ENCODE peak calls at places on chromosomes 7 and 10, in six cellular contexts. P, R, G, L, M and D are unnamed samples.

GRCh38 chr10:34866848-34867247 is 51.8 kb upstream of the PARD3 start:
- DNase-seq in P (no peak), R (no peak), G (no peak), L (no peak), M (no peak), D (no peak)

GRCh38 chr7:35792472-35793224 is 8.2 kb upstream of the SEPTIN7 start:
- DNase-seq in P (no peak), R (no peak), G (peak; percentile 6), L (no peak), M (no peak), D (no peak)

GRCh38 chr7:46930336-46930735 is 651.6 kb downstream of the TNS3 start:
- DNase-seq in P (no peak), R (peak; percentile 54), G (peak; percentile 97), L (no peak), M (no peak), D (no peak)

GRCh38 chr7:101200862-101201599 is at the start of gene MOGAT3:
- DNase-seq in P (no peak), R (no peak), G (no peak), L (no peak), M (peak; percentile 78), D (peak; percentile 98)

GRCh38 chr7:149780636-149781419 is 7.4 kb upstream of the ZNF467 start:
- DNase-seq in P (no peak), R (no peak), G (no peak), L (no peak), M (no peak), D (no peak)

GRCh38 chr10:101720606-101721230 is 25.7 kb upstream of the FBXW4 start:
- DNase-seq in P (no peak), R (no peak), G (no peak), L (no peak), M (no peak), D (no peak)

GRCh38 chr7:94012748-94013147 is 8.6 kb upstream of the BET1 start:
- DNase-seq in P (no peak), R (no peak), G (no peak), L (no peak), M (no peak), D (no peak)

GRCh38 chr7:128080169-128080568 is 48.9 kb upstream of the LRRC4 start:
- DNase-seq in P (no peak), R (no peak), G (no peak), L (no peak), M (no peak), D (no peak)

GRCh38 chr7:25967278-25968204 is 184.5 kb upstream of the NFE2L3 start:
- DNase-seq in P (no peak), R (no peak), G (no peak), L (peak; percentile 64), M (no peak), D (no peak)

GRCh38 chr7:55190511-55191160 is 171.8 kb downstream of the EGFR start:
- DNase-seq in P (no peak), R (no peak), G (no peak), L (no peak), M (no peak), D (no peak)

GRCh38 chr10:101227765-101228681 is 1.2 kb downstream of the LBX1 start:
- DNase-seq in P (no peak), R (peak; percentile 50), G (no peak), L (no peak), M (no peak), D (no peak)

GRCh38 chr7:139959718-139960117 is 103.0 kb downstream of the PARP12 start:
- DNase-seq in P (no peak), R (no peak), G (no peak), L (no peak), M (no peak), D (no peak)

GRCh38 chr10:58967551-58968418 is 208.7 kb upstream of the PHYHIPL start:
- DNase-seq in P (peak; percentile 23), R (peak; percentile 36), G (no peak), L (no peak), M (no peak), D (peak; percentile 93)

GRCh38 chr7:157474685-157475084 is 137.9 kb downstream of the DNAJB6 start:
- DNase-seq in P (peak; percentile 81), R (peak; percentile 41), G (no peak), L (no peak), M (peak; percentile 85), D (peak; percentile 20)

GRCh38 chr10:80664071-80664680 is 126.5 kb downstream of the SH2D4B start:
- DNase-seq in P (peak; percentile 73), R (peak; percentile 68), G (peak; percentile 33), L (no peak), M (peak; percentile 66), D (peak; percentile 56)

GRCh38 chr7:131959106-131959812 is 402.8 kb upstream of the PODXL start:
- DNase-seq in P (no peak), R (no peak), G (no peak), L (no peak), M (no peak), D (no peak)

GRCh38 chr10:60914676-60915075 is 29.3 kb downstream of the RHOBTB1 start:
- DNase-seq in P (no peak), R (no peak), G (peak; percentile 93), L (no peak), M (no peak), D (no peak)

GRCh38 chr7:38929460-38930171 is 20.6 kb upstream of the VPS41 start:
- DNase-seq in P (no peak), R (no peak), G (no peak), L (no peak), M (peak; percentile 17), D (no peak)

GRCh38 chr10:13707156-13707881 is 120.6 kb downstream of the PRPF18 start:
- DNase-seq in P (peak; percentile 59), R (peak; percentile 61), G (peak; percentile 95), L (no peak), M (peak; percentile 61), D (peak; percentile 11)

GRCh38 chr7:71661671-71662224 is 529.8 kb downstream of the GALNT17 start:
- DNase-seq in P (no peak), R (no peak), G (no peak), L (no peak), M (no peak), D (no peak)

DNA sequence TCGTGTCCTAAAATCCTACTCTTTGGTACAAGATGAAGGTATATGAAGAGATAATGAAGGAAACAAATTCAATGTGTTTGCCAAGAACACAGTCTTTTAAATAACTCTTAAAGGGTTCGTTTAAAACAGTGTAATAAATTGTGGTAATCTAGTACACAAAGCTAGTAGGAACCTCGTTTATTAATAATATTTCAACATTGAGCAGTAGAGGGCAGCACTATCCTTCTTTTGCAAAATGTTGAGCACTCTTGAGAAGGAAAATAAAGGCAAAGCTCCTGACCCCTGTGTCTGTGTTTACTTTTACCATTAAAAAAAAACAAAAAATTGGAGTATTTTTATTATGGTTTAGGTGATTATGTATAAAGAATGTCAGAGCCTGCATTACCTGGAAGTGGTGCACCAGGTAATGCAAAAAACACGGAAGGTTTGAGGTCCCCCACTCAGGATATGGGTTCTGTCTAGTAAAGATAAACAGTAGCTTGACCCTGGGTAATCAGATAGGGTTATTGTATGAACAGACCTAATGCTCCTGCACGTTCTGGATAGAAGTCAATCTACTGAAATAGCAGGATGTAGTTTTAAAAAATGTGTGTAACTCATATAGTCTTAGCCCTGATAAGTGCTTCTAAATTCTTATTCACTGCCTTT is 5.7 kb upstream of the GOT1 start:
- DNase-seq in P (no peak), R (no peak), G (peak; percentile 59), L (no peak), M (peak; percentile 35), D (peak; percentile 48)
- TF ChIP-seq BHLHE40 in P (no peak), R (no peak), G (no peak), L (no peak), M (no peak), D (no peak)

DNA sequence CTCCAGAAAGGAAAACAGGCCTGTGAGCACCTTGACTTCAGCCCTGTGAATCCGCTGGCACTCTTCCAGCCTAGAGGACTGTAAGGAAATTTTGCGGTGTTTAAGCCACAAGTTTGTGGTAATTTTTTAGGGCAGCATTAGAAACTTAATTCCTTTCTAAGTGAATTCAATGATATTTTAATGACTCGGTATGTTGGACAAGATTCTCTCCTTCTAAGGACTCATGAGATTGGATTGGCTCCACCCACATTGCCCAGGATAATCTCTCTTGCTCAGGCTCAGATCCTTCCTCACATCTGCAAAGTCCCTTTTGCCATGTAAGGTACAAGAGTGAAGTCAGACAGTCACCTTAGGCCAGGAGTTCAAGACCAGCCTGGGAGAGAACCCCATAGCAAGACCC is 4.4 kb downstream of the LYZL2 start:
- DNase-seq in P (no peak), R (no peak), G (peak; percentile 60), L (no peak), M (no peak), D (no peak)
- TF ChIP-seq BHLHE40 in P (no peak), R (no peak), G (no peak), L (no peak), M (no peak), D (no peak)

GRCh38 chr10:3887404-3887803 is 102.4 kb upstream of the KLF6 start:
- DNase-seq in P (no peak), R (no peak), G (no peak), L (no peak), M (no peak), D (no peak)

GRCh38 chr10:3886191-3886590 is 101.2 kb upstream of the KLF6 start:
- DNase-seq in P (peak; percentile 42), R (peak; percentile 87), G (peak; percentile 61), L (no peak), M (peak; percentile 28), D (no peak)

GRCh38 chr10:3887885-3888476 is 103.0 kb upstream of the KLF6 start:
- DNase-seq in P (no peak), R (peak; percentile 47), G (peak; percentile 97), L (peak; percentile 66), M (no peak), D (no peak)

GRCh38 chr10:3889961-3890522 is 105.0 kb upstream of the KLF6 start:
- DNase-seq in P (no peak), R (peak; percentile 30), G (peak; percentile 87), L (no peak), M (no peak), D (peak; percentile 99)

GRCh38 chr10:3886666-3887251 is 101.8 kb upstream of the KLF6 start:
- DNase-seq in P (no peak), R (peak; percentile 68), G (peak; percentile 96), L (no peak), M (no peak), D (peak; percentile 90)
- TF ChIP-seq BHLHE40 in P (no peak), R (no peak), G (no peak), L (no peak), M (no peak), D (no peak)

GRCh38 chr7:75971961-75972763 is 22.2 kb downstream of the TMEM120A start:
- DNase-seq in P (peak; percentile 39), R (peak; percentile 66), G (no peak), L (no peak), M (no peak), D (no peak)

GRCh38 chr7:75968561-75969001 is 25.8 kb downstream of the TMEM120A start:
- DNase-seq in P (no peak), R (no peak), G (no peak), L (no peak), M (no peak), D (no peak)

GRCh38 chr7:75969704-75970498 is 24.5 kb downstream of the TMEM120A start:
- DNase-seq in P (no peak), R (no peak), G (no peak), L (no peak), M (no peak), D (no peak)

GRCh38 chr7:75969182-75969581 is 25.2 kb downstream of the TMEM120A start:
- DNase-seq in P (no peak), R (no peak), G (no peak), L (no peak), M (no peak), D (no peak)

GRCh38 chr7:75971309-75971960 is 23.0 kb downstream of the TMEM120A start:
- DNase-seq in P (no peak), R (no peak), G (no peak), L (no peak), M (no peak), D (no peak)
- TF ChIP-seq BHLHE40 in P (no peak), R (no peak), G (no peak), L (no peak), M (no peak), D (no peak)